ENCODE peak calls at places on chromosome 20, in five cellular contexts. J is HCT116, R is left ventricle myocardium inferior, V is hepatocyte, B is cardiac muscle cell. Z is an unnamed sample. For H3K4me1 and H3K9me3, the result is how much of the 10 kb centered on the place peaks cover.

GRCh38 chr20:33773412-33774089 is 37.6 kb upstream of the CHMP4B start:
- DNase-seq in J (no peak), R (no peak), V (no peak), B (no peak), Z (no peak)

GRCh38 chr20:41168281-41169183 is 31.2 kb downstream of the PLCG1 start:
- DNase-seq in J (no peak), R (no peak), V (no peak), B (no peak), Z (no peak)

GRCh38 chr20:53080969-53081871 is 109.1 kb downstream of the TSHZ2 start:
- DNase-seq in J (no peak), R (no peak), V (peak), B (no peak), Z (no peak)

GRCh38 chr20:49880724-49881445 is 34.4 kb downstream of the SPATA2 start:
- DNase-seq in J (no peak), R (no peak), V (no peak), B (no peak), Z (no peak)

GRCh38 chr20:22333885-22334545 is 250.4 kb downstream of the FOXA2 start:
- DNase-seq in J (peak), R (peak), V (peak), B (peak), Z (peak)

GRCh38 chr20:10716855-10717254 is 43.1 kb upstream of the JAG1 start:
- DNase-seq in J (no peak), R (no peak), V (no peak), B (no peak), Z (no peak)

GRCh38 chr20:36645998-36646397 is at the start of gene SLA2:
- DNase-seq in J (no peak), R (no peak), V (no peak), B (no peak), Z (no peak)

GRCh38 chr20:23754731-23755130 is 4.0 kb upstream of the CST1 start:
- DNase-seq in J (no peak), R (no peak), V (no peak), B (no peak), Z (no peak)

GRCh38 chr20:8153281-8153908 is 21.3 kb downstream of the PLCB1 start:
- DNase-seq in J (no peak), R (no peak), V (no peak), B (peak), Z (no peak)

GRCh38 chr20:53402233-53403005 is 191.2 kb downstream of the ZNF217 start:
- DNase-seq in J (no peak), R (no peak), V (no peak), B (no peak), Z (no peak)

GRCh38 chr20:16434087-16434664 is 139.1 kb downstream of the KIF16B start:
- DNase-seq in J (peak), R (peak), V (peak), B (peak), Z (no peak)

GRCh38 chr20:44533928-44534327 is 12.1 kb upstream of the SERINC3 start:
- DNase-seq in J (no peak), R (no peak), V (no peak), B (no peak), Z (no peak)

GRCh38 chr20:20215976-20216727 is 151.8 kb upstream of the INSM1 start:
- DNase-seq in J (no peak), R (peak), V (no peak), B (no peak), Z (peak)

GRCh38 chr20:2421247-2421646 is 40.5 kb downstream of the TGM6 start:
- DNase-seq in J (peak), R (no peak), V (no peak), B (no peak), Z (no peak)

GRCh38 chr20:57653546-57653900 is 33.3 kb upstream of the ZBP1 start:
- DNase-seq in J (no peak), R (no peak), V (peak), B (no peak), Z (no peak)

GRCh38 chr20:64065973-64066341 is 3.0 kb downstream of the TCEA2 start:
- DNase-seq in J (peak), R (no peak), V (no peak), B (no peak), Z (no peak)

GRCh38 chr20:49880177-49880576 is 35.2 kb downstream of the SPATA2 start:
- DNase-seq in J (no peak), R (no peak), V (no peak), B (no peak), Z (no peak)

GRCh38 chr20:18527836-18528235 is 20.1 kb downstream of the SEC23B start:
- DNase-seq in J (no peak), R (no peak), V (no peak), B (no peak), Z (no peak)

GRCh38 chr20:63487116-63487764 is 11.6 kb downstream of the EEF1A2 start:
- DNase-seq in J (no peak), R (no peak), V (no peak), B (no peak), Z (no peak)

GRCh38 chr20:10637062-10637559 is 36.7 kb downstream of the JAG1 start:
- DNase-seq in J (no peak), R (no peak), V (no peak), B (no peak), Z (peak)

GRCh38 chr20:34369265-34369664 is 6.2 kb downstream of the ITCH start:
- DNase-seq in J (no peak), R (no peak), V (no peak), B (no peak), Z (no peak)

GRCh38 chr20:34940126-34940525 is 15.5 kb downstream of the GSS start:
- DNase-seq in J (no peak), R (peak), V (no peak), B (no peak), Z (peak)

GRCh38 chr20:1417273-1417672 is 24.4 kb upstream of the FKBP1A start:
- DNase-seq in J (peak), R (no peak), V (no peak), B (no peak), Z (no peak)

GRCh38 chr20:23157741-23158140 is 71.6 kb upstream of the CD93 start:
- DNase-seq in J (no peak), R (no peak), V (no peak), B (no peak), Z (peak)

GRCh38 chr20:23304616-23305015 is 46.0 kb upstream of the NXT1 start:
- DNase-seq in J (no peak), R (no peak), V (no peak), B (no peak), Z (no peak)

GRCh38 chr20:39874049-39874893 is 814.8 kb downstream of the MAFB start:
- DNase-seq in J (peak), R (peak), V (peak), B (peak), Z (peak)

GRCh38 chr20:10635476-10636208 is 38.2 kb downstream of the JAG1 start:
- DNase-seq in J (no peak), R (no peak), V (no peak), B (no peak), Z (no peak)

GRCh38 chr20:11814276-11814675 is 103.4 kb upstream of the BTBD3 start:
- DNase-seq in J (no peak), R (no peak), V (no peak), B (no peak), Z (no peak)

GRCh38 chr20:61254881-61255589 is 3.0 kb downstream of the CDH4 start:
- DNase-seq in J (no peak), R (no peak), V (no peak), B (no peak), Z (no peak)

GRCh38 chr20:61253640-61254511 is 1.8 kb downstream of the CDH4 start:
- DNase-seq in J (no peak), R (no peak), V (peak), B (peak), Z (no peak)

GRCh38 chr20:61253264-61253639 is 1.2 kb downstream of the CDH4 start:
- DNase-seq in J (no peak), R (no peak), V (peak), B (peak), Z (no peak)

GRCh38 chr20:61251529-61252393 is at the start of gene CDH4:
- DNase-seq in J (no peak), R (no peak), V (peak), B (peak), Z (no peak)

DNA sequence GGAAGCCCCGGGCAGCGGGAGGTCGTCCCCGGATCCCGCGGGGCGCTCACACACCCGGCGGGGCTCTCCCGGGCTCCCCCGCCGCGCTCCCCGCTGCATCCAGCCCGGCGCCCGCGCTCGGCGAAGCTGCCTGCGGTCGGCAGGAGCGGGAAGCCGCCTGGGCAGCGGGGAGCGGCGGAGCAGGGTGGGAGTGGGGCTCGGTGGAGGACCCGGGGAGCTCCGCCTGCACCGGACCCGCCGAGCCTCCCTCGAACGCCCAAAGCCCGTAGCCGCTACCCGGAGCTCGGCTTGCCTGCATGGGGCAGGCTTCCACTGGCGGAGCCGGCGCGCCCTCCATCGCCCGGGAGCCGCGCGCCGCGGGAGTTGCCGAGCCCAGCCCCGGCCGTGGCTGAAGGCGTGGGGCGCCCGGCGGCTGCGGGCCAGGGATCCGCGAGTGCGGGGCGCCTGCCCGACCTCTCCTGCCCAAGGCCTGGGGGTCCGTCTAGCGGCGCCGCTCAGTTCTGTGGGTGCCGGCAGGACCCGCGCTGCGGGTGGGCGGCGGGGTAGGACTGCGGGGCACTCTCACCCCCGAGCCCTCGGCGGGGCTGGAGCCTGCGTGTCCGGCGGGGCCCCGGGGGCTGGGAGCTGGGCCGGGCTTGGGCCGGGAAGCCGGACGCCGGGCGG is 671 bp downstream of the CDH4 start:
- DNase-seq in J (no peak), R (no peak), V (peak), B (peak), Z (no peak)
- H3K4me3 ChIP-seq in J (no peak), R (peak), V (peak), B (peak), Z (peak)

DNA sequence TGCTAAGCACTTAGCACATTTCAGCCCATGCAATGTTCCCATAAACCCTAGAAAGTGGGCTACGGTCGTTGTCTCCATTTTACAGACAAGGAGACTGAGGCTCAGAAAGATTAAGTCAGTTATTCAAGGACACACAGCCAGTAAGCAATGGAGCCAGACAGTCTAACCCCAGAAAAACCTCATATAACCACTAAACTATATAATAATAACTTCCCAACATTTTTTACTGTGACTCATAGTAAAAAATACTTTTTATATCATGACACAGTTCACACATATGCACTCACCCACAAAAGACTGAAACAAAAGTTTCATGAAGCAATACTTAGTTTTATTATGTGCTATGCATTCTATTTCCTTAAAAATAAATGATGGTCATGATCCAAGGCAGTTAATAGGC is 66.2 kb upstream of the EYA2 start:
- DNase-seq in J (no peak), R (no peak), V (no peak), B (no peak), Z (no peak)
- H3K4me1 ChIP-seq in J (under half), R (under half), V (under half), B (under half), Z (under half)

GRCh38 chr20:55761787-55762186 is 243.5 kb downstream of the CBLN4 start:
- DNase-seq in J (no peak), R (no peak), V (no peak), B (no peak), Z (no peak)
- H3K9me3 ChIP-seq in J (under half), R (under half), V (under half), B (under half), Z (under half)

DNA sequence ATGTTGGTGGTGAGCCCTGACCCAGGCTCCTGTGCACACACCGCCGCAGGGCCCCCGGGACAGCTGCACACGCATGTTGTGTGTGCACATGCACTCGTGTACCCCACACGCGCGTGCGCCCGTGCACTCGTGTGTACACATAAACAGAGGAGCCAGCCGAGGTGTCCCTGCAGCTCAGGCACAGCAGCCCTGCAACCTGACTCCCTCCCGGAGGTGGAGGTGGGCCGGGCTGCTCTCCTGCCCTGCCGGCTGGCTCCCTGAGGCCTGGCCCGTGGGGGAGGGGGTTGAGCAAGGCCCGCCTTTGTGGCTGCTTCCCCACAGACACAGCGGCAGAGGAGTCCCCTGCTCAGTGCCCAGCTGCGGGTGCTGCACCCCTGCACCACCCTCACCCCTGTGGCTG is 661 bp downstream of the RBBP8NL start:
- DNase-seq in J (no peak), R (no peak), V (peak), B (peak), Z (no peak)
- H3K4me3 ChIP-seq in J (peak), R (no peak), V (no peak), B (no peak), Z (no peak)

DNA sequence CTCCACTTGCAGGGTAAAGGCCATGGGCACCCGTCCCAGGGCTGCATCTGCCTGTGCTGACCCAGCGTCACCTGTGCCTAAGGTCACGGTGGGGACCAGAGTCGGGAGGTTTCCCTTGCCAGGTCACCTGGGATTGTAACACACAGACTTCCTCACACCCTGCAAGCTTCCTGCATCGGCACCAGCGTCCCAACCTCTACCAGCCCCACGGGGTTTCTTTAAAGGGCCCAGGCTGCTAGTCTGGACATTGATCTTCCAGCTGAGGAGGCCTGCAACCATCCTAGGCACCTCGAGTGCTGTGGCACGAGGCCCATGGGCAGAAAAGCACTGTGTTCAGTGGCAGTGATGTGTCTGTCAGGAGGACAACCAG is 12.6 kb downstream of the ACSS1 start:
- DNase-seq in J (no peak), R (no peak), V (no peak), B (no peak), Z (peak)
- H3K4me1 ChIP-seq in J (under half), R (half or more), V (under half), B (under half), Z (half or more)

GRCh38 chr20:142290-142689 is at the start of gene DEFB126:
- DNase-seq in J (no peak), R (no peak), V (no peak), B (no peak), Z (no peak)
- H3K9me3 ChIP-seq in J (under half), R (under half), V (under half), B (under half), Z (under half)

DNA sequence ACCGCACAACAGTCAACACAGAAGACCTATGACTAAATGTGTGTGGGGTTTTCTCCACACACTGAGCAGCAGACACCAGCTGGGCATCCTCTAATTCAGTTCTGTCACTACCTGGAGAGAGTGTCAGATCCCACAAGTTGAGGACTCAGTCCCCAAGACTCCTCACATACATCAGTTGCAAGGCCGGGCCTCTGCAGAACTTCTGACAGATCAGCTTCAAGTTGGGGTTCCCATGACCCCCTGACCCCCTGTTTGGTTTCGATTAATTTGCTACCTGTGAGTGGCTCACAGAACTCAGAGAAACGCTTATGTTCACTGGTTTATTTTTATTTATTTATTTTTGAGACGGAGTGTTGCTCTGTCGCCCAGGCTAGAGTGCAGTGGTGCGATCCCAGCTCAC is 3.2 kb upstream of the NINL start:
- DNase-seq in J (no peak), R (no peak), V (no peak), B (no peak), Z (no peak)
- H3K4me3 ChIP-seq in J (no peak), R (no peak), V (no peak), B (no peak), Z (no peak)

GRCh38 chr20:3612795-3613560 is 50.2 kb downstream of the GFRA4 start:
- DNase-seq in J (no peak), R (no peak), V (no peak), B (no peak), Z (no peak)

GRCh38 chr20:3613821-3614440 is 49.3 kb downstream of the GFRA4 start:
- DNase-seq in J (no peak), R (no peak), V (no peak), B (no peak), Z (no peak)

GRCh38 chr20:3616250-3616649 is 46.9 kb downstream of the GFRA4 start:
- DNase-seq in J (no peak), R (peak), V (no peak), B (peak), Z (no peak)

GRCh38 chr20:3614509-3614908 is 48.7 kb downstream of the GFRA4 start:
- DNase-seq in J (no peak), R (no peak), V (no peak), B (no peak), Z (no peak)
- H3K4me1 ChIP-seq in J (under half), R (under half), V (under half), B (under half), Z (under half)

DNA sequence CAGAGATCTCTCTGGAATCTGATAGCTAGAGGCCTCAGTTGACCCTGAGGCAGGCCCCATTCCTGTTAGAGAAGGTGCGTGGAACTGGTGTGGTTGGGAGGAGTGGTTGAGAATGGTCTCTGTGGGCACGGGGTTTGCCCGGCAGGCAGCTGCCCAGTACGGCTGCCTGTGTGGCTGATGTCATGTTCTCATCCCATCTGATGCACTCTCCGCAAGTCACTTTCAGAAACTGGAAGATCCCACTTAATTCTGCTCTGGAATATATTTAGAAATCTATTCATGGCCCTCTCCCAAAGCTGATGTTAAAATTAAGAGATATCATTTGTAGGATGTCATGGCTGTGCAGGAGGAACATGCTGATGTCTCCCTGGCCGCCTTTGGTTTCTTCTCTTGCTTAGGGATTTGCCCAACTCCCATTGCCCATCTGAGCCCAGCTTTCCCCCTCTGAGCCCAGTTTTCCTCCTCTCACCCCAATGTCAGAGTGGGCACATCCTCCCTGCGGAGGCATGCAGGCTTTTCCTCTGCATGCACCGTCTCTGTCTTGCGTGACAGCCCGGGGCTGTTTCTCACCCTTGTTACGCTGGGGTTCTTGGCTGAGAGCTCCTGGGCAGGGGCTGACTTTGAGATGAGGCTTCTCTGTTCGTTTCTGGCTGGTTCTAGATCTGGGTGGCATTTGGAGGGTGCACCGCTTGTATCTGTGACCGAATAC is 21.0 kb downstream of the PHACTR3 start:
- DNase-seq in J (no peak), R (no peak), V (no peak), B (no peak), Z (no peak)
- H3K9me3 ChIP-seq in J (under half), R (under half), V (under half), B (under half), Z (under half)